ENCODE peak calls at places on chromosomes 6 and 20, in eight cellular contexts. One of them, this sample, is unnamed.

GRCh38 chr6:158629376-158630221 is 14.9 kb downstream of the DYNLT1 start:
- DNase-seq in activated CD8-positive, alpha-beta memory T cell treated with anti-CD3 and anti-CD28 coated beads, Interleukin-2, amount 10 ng/mL, durations not matched to agents 7 days and 5 days: peak
- DNase-seq in HFFc6: no peak
- DNase-seq in IMR-90: no peak
- DNase-seq in MCF 10A: no peak
- DNase-seq in HT1080: no peak
- DNase-seq in CD8-positive, alpha-beta T cell: no peak
- DNase-seq in SHP77: peak
- DNase-seq in this sample: peak

GRCh38 chr6:111478749-111479148 is 4.3 kb downstream of the REV3L start:
- DNase-seq in SHP77: no peak
- DNase-seq in MCF 10A: peak
- DNase-seq in CD8-positive, alpha-beta T cell: no peak
- DNase-seq in HT1080: peak
- DNase-seq in activated CD8-positive, alpha-beta memory T cell treated with anti-CD3 and anti-CD28 coated beads, Interleukin-2, amount 10 ng/mL, durations not matched to agents 7 days and 5 days: no peak
- DNase-seq in IMR-90: peak
- DNase-seq in HFFc6: peak
- DNase-seq in this sample: no peak

GRCh38 chr6:27290065-27290849 is 21.8 kb downstream of the POM121L2 start:
- DNase-seq in activated CD8-positive, alpha-beta memory T cell treated with anti-CD3 and anti-CD28 coated beads, Interleukin-2, amount 10 ng/mL, durations not matched to agents 7 days and 5 days: no peak
- DNase-seq in CD8-positive, alpha-beta T cell: no peak
- DNase-seq in IMR-90: peak
- DNase-seq in HT1080: peak
- DNase-seq in SHP77: no peak
- DNase-seq in HFFc6: peak
- DNase-seq in MCF 10A: peak
- DNase-seq in this sample: no peak

GRCh38 chr6:126773122-126773805 is 345.2 kb upstream of the RSPO3 start:
- DNase-seq in HFFc6: no peak
- DNase-seq in HT1080: no peak
- DNase-seq in SHP77: no peak
- DNase-seq in MCF 10A: no peak
- DNase-seq in IMR-90: no peak
- DNase-seq in CD8-positive, alpha-beta T cell: no peak
- DNase-seq in activated CD8-positive, alpha-beta memory T cell treated with anti-CD3 and anti-CD28 coated beads, Interleukin-2, amount 10 ng/mL, durations not matched to agents 7 days and 5 days: no peak
- DNase-seq in this sample: no peak

GRCh38 chr6:152552616-152553209 is 84.4 kb downstream of the SYNE1 start:
- DNase-seq in HT1080: peak
- DNase-seq in SHP77: peak
- DNase-seq in activated CD8-positive, alpha-beta memory T cell treated with anti-CD3 and anti-CD28 coated beads, Interleukin-2, amount 10 ng/mL, durations not matched to agents 7 days and 5 days: peak
- DNase-seq in MCF 10A: peak
- DNase-seq in IMR-90: peak
- DNase-seq in HFFc6: peak
- DNase-seq in CD8-positive, alpha-beta T cell: no peak
- DNase-seq in this sample: no peak

GRCh38 chr20:32474967-32475819 is 109.9 kb downstream of the NOL4L start:
- DNase-seq in activated CD8-positive, alpha-beta memory T cell treated with anti-CD3 and anti-CD28 coated beads, Interleukin-2, amount 10 ng/mL, durations not matched to agents 7 days and 5 days: no peak
- DNase-seq in SHP77: no peak
- DNase-seq in MCF 10A: peak
- DNase-seq in IMR-90: peak
- DNase-seq in HT1080: peak
- DNase-seq in HFFc6: peak
- DNase-seq in CD8-positive, alpha-beta T cell: no peak
- DNase-seq in this sample: peak

GRCh38 chr6:17291778-17292177 is 10.6 kb downstream of the RBM24 start:
- DNase-seq in MCF 10A: no peak
- DNase-seq in HT1080: no peak
- DNase-seq in CD8-positive, alpha-beta T cell: no peak
- DNase-seq in SHP77: peak
- DNase-seq in IMR-90: peak
- DNase-seq in activated CD8-positive, alpha-beta memory T cell treated with anti-CD3 and anti-CD28 coated beads, Interleukin-2, amount 10 ng/mL, durations not matched to agents 7 days and 5 days: no peak
- DNase-seq in HFFc6: no peak
- DNase-seq in this sample: no peak

GRCh38 chr20:63686492-63687321 is 9.7 kb upstream of the TNFRSF6B start:
- DNase-seq in activated CD8-positive, alpha-beta memory T cell treated with anti-CD3 and anti-CD28 coated beads, Interleukin-2, amount 10 ng/mL, durations not matched to agents 7 days and 5 days: no peak
- DNase-seq in IMR-90: peak
- DNase-seq in SHP77: no peak
- DNase-seq in HFFc6: peak
- DNase-seq in MCF 10A: peak
- DNase-seq in HT1080: peak
- DNase-seq in CD8-positive, alpha-beta T cell: no peak
- DNase-seq in this sample: no peak

GRCh38 chr20:17155401-17155800 is 71.4 kb upstream of the PCSK2 start:
- DNase-seq in HFFc6: no peak
- DNase-seq in HT1080: no peak
- DNase-seq in activated CD8-positive, alpha-beta memory T cell treated with anti-CD3 and anti-CD28 coated beads, Interleukin-2, amount 10 ng/mL, durations not matched to agents 7 days and 5 days: no peak
- DNase-seq in CD8-positive, alpha-beta T cell: no peak
- DNase-seq in IMR-90: no peak
- DNase-seq in SHP77: no peak
- DNase-seq in MCF 10A: no peak
- DNase-seq in this sample: no peak

GRCh38 chr20:1211954-1212497 is 8.8 kb downstream of the C20orf202 start:
- DNase-seq in SHP77: no peak
- DNase-seq in MCF 10A: no peak
- DNase-seq in activated CD8-positive, alpha-beta memory T cell treated with anti-CD3 and anti-CD28 coated beads, Interleukin-2, amount 10 ng/mL, durations not matched to agents 7 days and 5 days: no peak
- DNase-seq in CD8-positive, alpha-beta T cell: no peak
- DNase-seq in IMR-90: no peak
- DNase-seq in HT1080: no peak
- DNase-seq in HFFc6: no peak
- DNase-seq in this sample: no peak

GRCh38 chr20:40702504-40702903 is 13.5 kb upstream of the MAFB start:
- DNase-seq in MCF 10A: peak
- DNase-seq in HFFc6: no peak
- DNase-seq in SHP77: no peak
- DNase-seq in CD8-positive, alpha-beta T cell: no peak
- DNase-seq in HT1080: no peak
- DNase-seq in IMR-90: no peak
- DNase-seq in activated CD8-positive, alpha-beta memory T cell treated with anti-CD3 and anti-CD28 coated beads, Interleukin-2, amount 10 ng/mL, durations not matched to agents 7 days and 5 days: no peak
- DNase-seq in this sample: no peak

GRCh38 chr20:31566658-31567379 is 38.3 kb upstream of the ID1 start:
- DNase-seq in MCF 10A: peak
- DNase-seq in SHP77: peak
- DNase-seq in activated CD8-positive, alpha-beta memory T cell treated with anti-CD3 and anti-CD28 coated beads, Interleukin-2, amount 10 ng/mL, durations not matched to agents 7 days and 5 days: no peak
- DNase-seq in IMR-90: no peak
- DNase-seq in HT1080: no peak
- DNase-seq in CD8-positive, alpha-beta T cell: no peak
- DNase-seq in HFFc6: no peak
- DNase-seq in this sample: no peak

GRCh38 chr20:3189561-3190131 is 14.8 kb downstream of the DDRGK1 start:
- DNase-seq in IMR-90: no peak
- DNase-seq in SHP77: no peak
- DNase-seq in HFFc6: no peak
- DNase-seq in CD8-positive, alpha-beta T cell: no peak
- DNase-seq in activated CD8-positive, alpha-beta memory T cell treated with anti-CD3 and anti-CD28 coated beads, Interleukin-2, amount 10 ng/mL, durations not matched to agents 7 days and 5 days: no peak
- DNase-seq in MCF 10A: no peak
- DNase-seq in HT1080: no peak
- DNase-seq in this sample: no peak

GRCh38 chr20:58965270-58966064 is 15.6 kb upstream of the NELFCD start:
- DNase-seq in MCF 10A: no peak
- DNase-seq in HT1080: no peak
- DNase-seq in IMR-90: no peak
- DNase-seq in activated CD8-positive, alpha-beta memory T cell treated with anti-CD3 and anti-CD28 coated beads, Interleukin-2, amount 10 ng/mL, durations not matched to agents 7 days and 5 days: no peak
- DNase-seq in SHP77: no peak
- DNase-seq in HFFc6: no peak
- DNase-seq in CD8-positive, alpha-beta T cell: no peak
- DNase-seq in this sample: peak

GRCh38 chr6:6405031-6405430 is 84.6 kb upstream of the F13A1 start:
- DNase-seq in HFFc6: no peak
- DNase-seq in SHP77: no peak
- DNase-seq in IMR-90: no peak
- DNase-seq in HT1080: no peak
- DNase-seq in CD8-positive, alpha-beta T cell: no peak
- DNase-seq in MCF 10A: no peak
- DNase-seq in activated CD8-positive, alpha-beta memory T cell treated with anti-CD3 and anti-CD28 coated beads, Interleukin-2, amount 10 ng/mL, durations not matched to agents 7 days and 5 days: no peak
- DNase-seq in this sample: no peak

GRCh38 chr6:113009682-113010081 is 662.6 kb downstream of the RFPL4B start:
- DNase-seq in SHP77: no peak
- DNase-seq in activated CD8-positive, alpha-beta memory T cell treated with anti-CD3 and anti-CD28 coated beads, Interleukin-2, amount 10 ng/mL, durations not matched to agents 7 days and 5 days: no peak
- DNase-seq in HT1080: no peak
- DNase-seq in CD8-positive, alpha-beta T cell: no peak
- DNase-seq in HFFc6: peak
- DNase-seq in IMR-90: peak
- DNase-seq in MCF 10A: no peak
- DNase-seq in this sample: no peak

GRCh38 chr20:52760791-52761190 is 211.4 kb upstream of the TSHZ2 start:
- DNase-seq in HT1080: no peak
- DNase-seq in MCF 10A: no peak
- DNase-seq in CD8-positive, alpha-beta T cell: no peak
- DNase-seq in HFFc6: no peak
- DNase-seq in activated CD8-positive, alpha-beta memory T cell treated with anti-CD3 and anti-CD28 coated beads, Interleukin-2, amount 10 ng/mL, durations not matched to agents 7 days and 5 days: no peak
- DNase-seq in SHP77: no peak
- DNase-seq in IMR-90: no peak
- DNase-seq in this sample: no peak

GRCh38 chr20:3262566-3262965 is 23.6 kb upstream of the SLC4A11 start:
- DNase-seq in IMR-90: peak
- DNase-seq in MCF 10A: no peak
- DNase-seq in HFFc6: peak
- DNase-seq in activated CD8-positive, alpha-beta memory T cell treated with anti-CD3 and anti-CD28 coated beads, Interleukin-2, amount 10 ng/mL, durations not matched to agents 7 days and 5 days: no peak
- DNase-seq in CD8-positive, alpha-beta T cell: no peak
- DNase-seq in SHP77: no peak
- DNase-seq in HT1080: no peak
- DNase-seq in this sample: no peak

GRCh38 chr6:814378-815347 is 121.7 kb upstream of the EXOC2 start:
- DNase-seq in IMR-90: no peak
- DNase-seq in SHP77: no peak
- DNase-seq in HT1080: no peak
- DNase-seq in MCF 10A: no peak
- DNase-seq in CD8-positive, alpha-beta T cell: no peak
- DNase-seq in activated CD8-positive, alpha-beta memory T cell treated with anti-CD3 and anti-CD28 coated beads, Interleukin-2, amount 10 ng/mL, durations not matched to agents 7 days and 5 days: no peak
- DNase-seq in HFFc6: no peak
- DNase-seq in this sample: no peak

GRCh38 chr6:162736933-162737332 is 9.2 kb downstream of the PACRG start:
- DNase-seq in MCF 10A: peak
- DNase-seq in CD8-positive, alpha-beta T cell: no peak
- DNase-seq in activated CD8-positive, alpha-beta memory T cell treated with anti-CD3 and anti-CD28 coated beads, Interleukin-2, amount 10 ng/mL, durations not matched to agents 7 days and 5 days: no peak
- DNase-seq in SHP77: peak
- DNase-seq in HT1080: no peak
- DNase-seq in IMR-90: no peak
- DNase-seq in HFFc6: no peak
- DNase-seq in this sample: no peak

GRCh38 chr20:2838170-2838797 is 2.2 kb downstream of the PCED1A start:
- DNase-seq in HFFc6: no peak
- DNase-seq in MCF 10A: no peak
- DNase-seq in activated CD8-positive, alpha-beta memory T cell treated with anti-CD3 and anti-CD28 coated beads, Interleukin-2, amount 10 ng/mL, durations not matched to agents 7 days and 5 days: no peak
- DNase-seq in CD8-positive, alpha-beta T cell: no peak
- DNase-seq in IMR-90: no peak
- DNase-seq in HT1080: no peak
- DNase-seq in SHP77: no peak
- DNase-seq in this sample: no peak

GRCh38 chr6:145863988-145864616 is 49.5 kb upstream of the FBXO30 start:
- DNase-seq in IMR-90: no peak
- DNase-seq in HT1080: no peak
- DNase-seq in activated CD8-positive, alpha-beta memory T cell treated with anti-CD3 and anti-CD28 coated beads, Interleukin-2, amount 10 ng/mL, durations not matched to agents 7 days and 5 days: no peak
- DNase-seq in CD8-positive, alpha-beta T cell: no peak
- DNase-seq in HFFc6: no peak
- DNase-seq in SHP77: no peak
- DNase-seq in MCF 10A: no peak
- DNase-seq in this sample: no peak

GRCh38 chr6:87210979-87211378 is 55.6 kb downstream of the ZNF292 start:
- DNase-seq in HFFc6: no peak
- DNase-seq in activated CD8-positive, alpha-beta memory T cell treated with anti-CD3 and anti-CD28 coated beads, Interleukin-2, amount 10 ng/mL, durations not matched to agents 7 days and 5 days: no peak
- DNase-seq in HT1080: no peak
- DNase-seq in MCF 10A: no peak
- DNase-seq in SHP77: no peak
- DNase-seq in IMR-90: no peak
- DNase-seq in CD8-positive, alpha-beta T cell: no peak
- DNase-seq in this sample: no peak

GRCh38 chr20:13261460-13262301 is 40.6 kb downstream of the ISM1 start:
- DNase-seq in IMR-90: peak
- DNase-seq in CD8-positive, alpha-beta T cell: peak
- DNase-seq in SHP77: peak
- DNase-seq in HFFc6: no peak
- DNase-seq in MCF 10A: peak
- DNase-seq in HT1080: peak
- DNase-seq in activated CD8-positive, alpha-beta memory T cell treated with anti-CD3 and anti-CD28 coated beads, Interleukin-2, amount 10 ng/mL, durations not matched to agents 7 days and 5 days: peak
- DNase-seq in this sample: no peak

GRCh38 chr6:139027620-139028182 is 844 bp upstream of the ABRACL start:
- DNase-seq in SHP77: peak
- DNase-seq in CD8-positive, alpha-beta T cell: no peak
- DNase-seq in activated CD8-positive, alpha-beta memory T cell treated with anti-CD3 and anti-CD28 coated beads, Interleukin-2, amount 10 ng/mL, durations not matched to agents 7 days and 5 days: peak
- DNase-seq in MCF 10A: peak
- DNase-seq in IMR-90: peak
- DNase-seq in HT1080: peak
- DNase-seq in HFFc6: peak
- DNase-seq in this sample: no peak

This sample was measured in osteocyte.